ENCODE peak calls at places on chromosomes 13 and 19, in nine cellular contexts. W is GM23338, R is stomach, O is SK-N-MC, K is upper lobe of left lung, G is H1, F is breast epithelium, T is sigmoid colon, C is Panc1. V is an unnamed sample.
A peak's percentile ranks its signal among the peaks of the same experiment; 100 is the strongest.

GRCh38 chr19:46674416-46675178 is 13.6 kb upstream of the DACT3 start:
- DNase-seq in W (peak; percentile 93), R (no peak), O (no peak), K (no peak), G (peak; percentile 84), F (no peak), T (no peak), C (no peak), V (no peak)

GRCh38 chr13:21799671-21800070 is 128.8 kb downstream of the FGF9 start:
- DNase-seq in W (no peak), R (no peak), O (no peak), K (no peak), G (no peak), F (no peak), T (no peak), C (no peak), V (no peak)

GRCh38 chr13:40665061-40665753 is 1.2 kb downstream of the FOXO1 start:
- DNase-seq in W (peak; percentile 47), R (peak; percentile 40), O (no peak), K (peak; percentile 40), G (peak; percentile 69), F (no peak), T (no peak), C (no peak), V (peak; percentile 55)

GRCh38 chr19:55189424-55189823 is 9.3 kb upstream of the SYT5 start:
- DNase-seq in W (no peak), R (no peak), O (no peak), K (peak; percentile 25), G (no peak), F (no peak), T (peak; percentile 87), C (peak; percentile 93), V (peak; percentile 23)

GRCh38 chr13:113744197-113745000 is 14.6 kb upstream of the TMEM255B start:
- DNase-seq in W (no peak), R (no peak), O (no peak), K (no peak), G (no peak), F (no peak), T (no peak), C (no peak), V (peak; percentile 30)

GRCh38 chr19:33376423-33376822 is 2.9 kb downstream of the CEBPG start:
- DNase-seq in W (no peak), R (peak; percentile 86), O (no peak), K (peak; percentile 62), G (no peak), F (no peak), T (peak; percentile 87), C (peak; percentile 64), V (peak; percentile 91)

GRCh38 chr13:30132623-30133553 is 174.5 kb downstream of the KATNAL1 start:
- DNase-seq in W (peak; percentile 98), R (peak; percentile 99), O (peak; percentile 79), K (peak; percentile 98), G (peak; percentile 100), F (peak; percentile 99), T (peak; percentile 99), C (peak; percentile 28), V (peak; percentile 99)

GRCh38 chr19:6481541-6482342 is at the start of gene DENND1C:
- DNase-seq in W (peak; percentile 74), R (peak; percentile 52), O (no peak), K (peak; percentile 68), G (peak; percentile 65), F (no peak), T (no peak), C (no peak), V (peak; percentile 66)

GRCh38 chr13:113518080-113518803 is 27.7 kb upstream of the DCUN1D2 start:
- DNase-seq in W (no peak), R (no peak), O (no peak), K (no peak), G (no peak), F (no peak), T (peak; percentile 29), C (no peak), V (no peak)

GRCh38 chr13:32265726-32266125 is 49.4 kb downstream of the ZAR1L start:
- DNase-seq in W (no peak), R (no peak), O (no peak), K (no peak), G (no peak), F (no peak), T (no peak), C (no peak), V (no peak)

GRCh38 chr13:99313941-99314340 is 6.7 kb upstream of the GPR183 start:
- DNase-seq in W (no peak), R (no peak), O (no peak), K (no peak), G (no peak), F (no peak), T (no peak), C (no peak), V (no peak)

GRCh38 chr13:99316224-99316623 is 9.0 kb upstream of the GPR183 start:
- DNase-seq in W (no peak), R (no peak), O (no peak), K (no peak), G (no peak), F (no peak), T (no peak), C (no peak), V (no peak)

GRCh38 chr13:99316657-99317244 is 9.6 kb upstream of the GPR183 start:
- DNase-seq in W (no peak), R (peak; percentile 37), O (no peak), K (peak; percentile 76), G (no peak), F (no peak), T (no peak), C (no peak), V (no peak)

GRCh38 chr13:99314640-99315176 is 7.5 kb upstream of the GPR183 start:
- DNase-seq in W (no peak), R (no peak), O (no peak), K (no peak), G (no peak), F (no peak), T (no peak), C (no peak), V (no peak)

DNA sequence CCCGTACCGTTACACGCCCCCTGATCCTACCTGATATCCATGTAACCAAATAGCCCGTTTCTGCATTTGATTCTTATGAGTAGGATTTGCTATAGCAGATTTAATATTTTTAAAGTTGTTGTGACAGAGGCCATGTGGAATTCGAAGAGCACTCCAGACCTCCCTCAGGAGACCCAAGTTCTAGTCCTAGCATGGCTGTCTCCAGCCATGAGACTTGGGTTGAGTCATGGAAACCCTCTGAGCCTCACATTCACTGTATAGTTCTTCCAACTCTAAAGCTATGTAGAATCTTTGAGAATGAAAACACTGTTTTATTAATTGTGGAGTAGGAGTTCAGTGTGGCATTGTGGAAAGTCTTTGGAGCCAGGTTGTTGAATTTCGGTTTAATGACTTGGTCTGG is 8.0 kb upstream of the GPR183 start:
- DNase-seq in W (no peak), R (no peak), O (no peak), K (no peak), G (no peak), F (no peak), T (no peak), C (no peak), V (no peak)
- H3K4me3 ChIP-seq in W (no peak overlapping the region), R (no peak overlapping the region), O (no peak overlapping the region), K (no peak overlapping the region), G (no peak overlapping the region), F (no peak overlapping the region), T (no peak overlapping the region), C (no peak overlapping the region), V (no peak overlapping the region)

GRCh38 chr19:571127-571974 is 1.0 kb upstream of the BSG start:
- DNase-seq in W (peak; percentile 77), R (peak; percentile 43), O (no peak), K (peak; percentile 72), G (peak; percentile 77), F (peak; percentile 76), T (no peak), C (no peak), V (peak; percentile 68)
- TF ChIP-seq POLR2AphosphoS5 in W (no peak), R (no peak), O (peak; percentile 23), K (peak; percentile 42), G (peak; percentile 54), F (peak; percentile 43), T (no peak), C (peak; percentile 2), V (peak; percentile 36)

GRCh38 chr13:96089749-96090239 is at the start of gene HS6ST3:
- DNase-seq in W (peak; percentile 75), R (peak; percentile 73), O (no peak), K (no peak), G (no peak), F (no peak), T (no peak), C (no peak), V (no peak)

GRCh38 chr13:96089139-96089538 is 768 bp upstream of the HS6ST3 start:
- DNase-seq in W (no peak), R (no peak), O (no peak), K (no peak), G (no peak), F (no peak), T (no peak), C (no peak), V (no peak)

GRCh38 chr13:96091932-96092253 is 2.0 kb downstream of the HS6ST3 start:
- DNase-seq in W (no peak), R (no peak), O (no peak), K (no peak), G (no peak), F (no peak), T (no peak), C (no peak), V (no peak)

GRCh38 chr13:96091164-96091931 is 1.4 kb downstream of the HS6ST3 start:
- DNase-seq in W (peak; percentile 67), R (peak; percentile 33), O (no peak), K (no peak), G (peak; percentile 72), F (no peak), T (no peak), C (no peak), V (no peak)

DNA sequence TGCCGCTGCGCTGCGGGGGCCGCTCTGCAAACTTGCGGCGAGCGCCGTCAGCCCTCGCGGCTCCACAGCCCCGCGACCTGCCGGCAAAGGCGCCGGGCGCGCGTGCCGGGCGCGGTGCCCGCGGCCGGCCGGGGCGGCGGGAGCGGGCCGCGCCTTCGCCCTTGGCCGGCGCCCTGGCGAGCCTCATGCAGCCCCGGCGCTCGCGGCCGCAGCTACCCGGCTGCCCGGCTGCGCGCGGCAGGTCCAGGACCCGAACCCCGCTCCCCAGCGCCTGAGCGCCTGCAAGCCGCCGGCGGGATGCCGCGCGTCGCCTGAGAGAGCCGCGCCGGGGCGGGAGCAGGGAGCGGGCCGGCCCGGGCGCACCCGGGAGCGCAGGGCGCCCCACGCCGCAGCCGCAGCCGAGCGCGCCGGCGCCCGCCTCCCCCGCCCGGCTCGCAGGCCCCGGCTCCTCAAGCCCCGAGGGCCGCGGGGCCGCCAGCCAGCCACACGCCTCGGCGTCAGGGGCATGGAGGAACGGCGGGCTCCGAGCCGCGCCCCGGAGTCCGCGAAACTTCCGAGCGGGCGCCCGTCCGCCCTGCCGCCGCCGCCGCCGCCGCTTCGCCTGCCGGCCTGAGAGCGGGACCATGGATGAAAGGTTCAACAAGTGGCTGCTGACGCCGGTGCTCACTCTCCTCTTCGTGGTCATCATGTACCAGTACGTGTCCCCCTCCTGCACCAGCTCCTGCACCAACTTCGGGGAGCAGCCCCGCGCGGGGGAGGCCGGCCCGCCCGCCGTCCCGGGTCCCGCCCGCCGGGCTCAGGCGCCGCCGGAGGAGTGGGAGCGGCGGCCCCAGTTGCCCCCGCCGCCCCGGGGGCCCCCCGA is 564 bp downstream of the HS6ST3 start:
- DNase-seq in W (peak; percentile 68), R (peak; percentile 28), O (no peak), K (no peak), G (peak; percentile 77), F (no peak), T (no peak), C (no peak), V (no peak)
- H3K4me3 ChIP-seq in W (peak overlapping the region; percentile 83), R (peak overlapping the region; percentile 54), O (peak overlapping the region; percentile 72), K (peak overlapping the region; percentile 40), G (peak overlapping the region; percentile 70), F (peak overlapping the region; percentile 67), T (no peak overlapping the region), C (peak overlapping the region; percentile 51), V (peak overlapping the region; percentile 33)

GRCh38 chr13:110121312-110122083 is 185.5 kb downstream of the COL4A1 start:
- DNase-seq in W (no peak), R (no peak), O (no peak), K (no peak), G (peak; percentile 7), F (no peak), T (no peak), C (no peak), V (no peak)
- TF ChIP-seq POLR2AphosphoS5 in W (no peak), R (no peak), O (no peak), K (no peak), G (no peak), F (no peak), T (no peak), C (no peak), V (no peak)